ENCODE peak calls at places on chromosomes 5 and 9, in eight cellular contexts. R is NCI-H1436; E is ovary; I is AG10803; Z is endodermal cell; X is activated effector memory CD4-positive, alpha-beta T cell treated with Interleukin-2 at 50 U/mL for 16 hours; U is B cell; Y is WTC11. W is an unnamed sample.

GRCh38 chr5:74232281-74232680 is 408.2 kb downstream of the ENC1 start:
- DNase-seq in X (no peak), E (no peak), Z (no peak), Y (no peak), R (no peak), U (no peak), I (peak), W (no peak)

GRCh38 chr9:19030899-19031298 is 2.1 kb downstream of the SAXO1 start:
- DNase-seq in R (no peak), X (no peak), U (no peak), Z (no peak), I (no peak), E (no peak), Y (no peak), W (no peak)

GRCh38 chr5:110105692-110106091 is 416.0 kb downstream of the MAN2A1 start:
- DNase-seq in X (no peak), I (peak), U (no peak), Z (no peak), R (no peak), Y (no peak), E (no peak), W (no peak)

GRCh38 chr5:53582225-53582624 is 21.8 kb downstream of the NDUFS4 start:
- DNase-seq in U (no peak), Y (no peak), E (no peak), Z (no peak), R (no peak), I (no peak), X (no peak), W (no peak)

GRCh38 chr9:114207034-114207815 is 51.9 kb downstream of the COL27A1 start:
- DNase-seq in U (no peak), Z (peak), X (no peak), R (no peak), E (peak), I (peak), Y (no peak), W (peak)

GRCh38 chr5:55599148-55600050 is 64.6 kb upstream of the PLPP1 start:
- DNase-seq in R (no peak), Y (no peak), E (no peak), Z (no peak), X (no peak), U (no peak), I (no peak), W (no peak)

GRCh38 chr5:146805099-146805498 is 73.5 kb downstream of the PPP2R2B start:
- DNase-seq in Y (no peak), E (no peak), X (no peak), U (no peak), R (no peak), Z (no peak), I (no peak), W (peak)

GRCh38 chr9:96279927-96280326 is 22.0 kb downstream of the HSD17B3 start:
- DNase-seq in Z (no peak), I (no peak), U (no peak), X (no peak), Y (no peak), R (no peak), E (no peak), W (no peak)

GRCh38 chr9:134947265-134947955 is 29.7 kb upstream of the FCN1 start:
- DNase-seq in R (no peak), Y (no peak), I (no peak), E (peak), X (no peak), U (no peak), Z (no peak), W (no peak)

GRCh38 chr9:101848485-101848919 is 110.1 kb upstream of the GRIN3A start:
- DNase-seq in I (no peak), E (no peak), X (no peak), Y (no peak), Z (no peak), R (no peak), U (no peak), W (no peak)

GRCh38 chr5:69404659-69405330 is 10.1 kb upstream of the MARVELD2 start:
- DNase-seq in R (no peak), Y (no peak), X (no peak), Z (no peak), E (no peak), I (no peak), U (no peak), W (no peak)

GRCh38 chr5:134436523-134437339 is 25.1 kb upstream of the CDKN2AIPNL start:
- DNase-seq in Z (no peak), U (peak), I (peak), Y (no peak), E (no peak), R (peak), X (peak), W (no peak)

GRCh38 chr9:126985870-126986498 is 71.4 kb downstream of the RALGPS1 start:
- DNase-seq in Z (no peak), E (no peak), X (peak), U (peak), R (no peak), I (peak), Y (no peak), W (no peak)